ENCODE peak calls at places on chromosome 2, in five cellular contexts. V is fibroblast of lung; X is RWPE1; U is CD4-positive, alpha-beta memory T cell; W is hepatocyte. S is an unnamed sample.

GRCh38 chr2:162243305-162243693 is at the start of gene FAP:
- DNase-seq in W (peak; percentile 58), U (no peak), V (peak; percentile 86), X (no peak), S (no peak)

GRCh38 chr2:240465268-240465764 is 29.9 kb downstream of the GPC1 start:
- DNase-seq in V (no peak), X (no peak), U (no peak), W (no peak), S (no peak)

GRCh38 chr2:176818653-176819052 is 393.9 kb upstream of the HNRNPA3 start:
- DNase-seq in V (no peak), U (no peak), W (no peak), X (no peak), S (no peak)

GRCh38 chr2:69750246-69750645 is 8.3 kb downstream of the ANXA4 start:
- DNase-seq in V (no peak), X (no peak), W (no peak), U (no peak), S (no peak)

GRCh38 chr2:7075834-7076233 is 158.6 kb downstream of the RNF144A start:
- DNase-seq in X (no peak), W (no peak), V (no peak), U (no peak), S (no peak)

GRCh38 chr2:99066602-99067001 is 74.9 kb upstream of the C2orf15 start:
- DNase-seq in V (peak; percentile 74), U (peak; percentile 25), W (peak; percentile 67), X (peak; percentile 50), S (no peak)

GRCh38 chr2:171763602-171764001 is 76.3 kb downstream of the DYNC1I2 start:
- DNase-seq in X (peak; percentile 48), V (no peak), W (no peak), U (no peak), S (no peak)

GRCh38 chr2:156476021-156476420 is 39.8 kb downstream of the GPD2 start:
- DNase-seq in W (no peak), X (no peak), U (no peak), V (no peak), S (no peak)

GRCh38 chr2:132652501-132652900 is 17.5 kb downstream of the LYPD1 start:
- DNase-seq in V (no peak), W (no peak), X (no peak), U (no peak), S (no peak)

GRCh38 chr2:117199511-117199910 is 615.0 kb upstream of the DDX18 start:
- DNase-seq in W (no peak), V (no peak), U (no peak), X (no peak), S (no peak)

GRCh38 chr2:233544079-233544690 is 22.4 kb downstream of the USP40 start:
- DNase-seq in U (no peak), W (no peak), V (no peak), X (no peak), S (no peak)

GRCh38 chr2:237262838-237263771 is 150.9 kb downstream of the COL6A3 start:
- DNase-seq in X (peak; percentile 65), W (no peak), U (no peak), V (peak; percentile 88), S (no peak)

GRCh38 chr2:133097666-133098065 is 427.7 kb upstream of the LYPD1 start:
- DNase-seq in V (peak; percentile 17), X (peak; percentile 1), W (no peak), U (no peak), S (no peak)

GRCh38 chr2:216830346-216830745 is 29.5 kb downstream of the TNP1 start:
- DNase-seq in W (no peak), V (no peak), X (no peak), U (no peak), S (no peak)

GRCh38 chr2:61493523-61493942 is 22.6 kb upstream of the USP34 start:
- DNase-seq in U (peak; percentile 25), X (no peak), V (peak; percentile 18), W (no peak), S (no peak)

GRCh38 chr2:217398101-217398500 is 538.2 kb upstream of the TNP1 start:
- DNase-seq in X (no peak), U (no peak), W (no peak), V (no peak), S (no peak)

GRCh38 chr2:151334082-151334815 is 23.1 kb upstream of the TNFAIP6 start:
- DNase-seq in V (peak; percentile 96), U (no peak), X (peak; percentile 32), W (peak; percentile 22), S (no peak)

GRCh38 chr2:2271471-2271941 is 59.6 kb downstream of the MYT1L start:
- DNase-seq in U (no peak), X (no peak), V (peak; percentile 0), W (peak; percentile 12), S (no peak)

GRCh38 chr2:124816007-124816406 is 790.9 kb downstream of the CNTNAP5 start:
- DNase-seq in U (no peak), W (no peak), V (no peak), X (no peak), S (no peak)

GRCh38 chr2:30763151-30763660 is 44.0 kb downstream of the CAPN13 start:
- DNase-seq in U (no peak), V (no peak), X (no peak), W (no peak), S (no peak)

GRCh38 chr2:111665011-111665410 is 219.0 kb downstream of the ANAPC1 start:
- DNase-seq in X (no peak), V (no peak), W (no peak), U (no peak), S (no peak)

GRCh38 chr2:239109041-239109915 is 261.4 kb downstream of the TWIST2 start:
- DNase-seq in X (peak; percentile 58), W (peak; percentile 68), U (no peak), V (no peak), S (no peak)

GRCh38 chr2:105682401-105682800 is 62.3 kb upstream of the NCK2 start:
- DNase-seq in U (no peak), V (peak; percentile 18), W (no peak), X (no peak), S (peak; percentile 24)

GRCh38 chr2:183248866-183249567 is 124.8 kb downstream of the NUP35 start:
- DNase-seq in V (peak; percentile 50), W (peak; percentile 47), X (peak; percentile 55), U (peak; percentile 6), S (no peak)

GRCh38 chr2:137255990-137256389 is 490.6 kb downstream of the THSD7B start:
- DNase-seq in W (no peak), U (no peak), V (no peak), X (peak; percentile 71), S (no peak)

GRCh38 chr2:119004602-119005001 is 62.6 kb downstream of the MARCO start:
- DNase-seq in U (no peak), X (no peak), W (peak; percentile 19), V (no peak), S (no peak)

GRCh38 chr2:177467646-177468045 is 75.1 kb downstream of the AGPS start:
- DNase-seq in U (no peak), W (no peak), V (peak; percentile 44), X (peak; percentile 26), S (no peak)

GRCh38 chr2:1997409-1997808 is 253.1 kb upstream of the PXDN start:
- DNase-seq in V (no peak), U (no peak), W (peak; percentile 76), X (no peak), S (no peak)

GRCh38 chr2:218476676-218477075 is 57.8 kb downstream of the VIL1 start:
- DNase-seq in V (peak; percentile 34), X (no peak), U (no peak), W (peak; percentile 56), S (no peak)

GRCh38 chr2:110783474-110783873 is 51.1 kb downstream of the ACOXL start:
- DNase-seq in V (no peak), X (no peak), U (no peak), W (no peak), S (no peak)

GRCh38 chr2:71467180-71467815 is 13.9 kb downstream of the DYSF start:
- DNase-seq in U (no peak), V (no peak), X (no peak), W (no peak), S (no peak)

GRCh38 chr2:237980751-237981150 is 13.9 kb downstream of the UBE2F start:
- DNase-seq in V (no peak), U (no peak), X (no peak), W (no peak), S (no peak)

DNA sequence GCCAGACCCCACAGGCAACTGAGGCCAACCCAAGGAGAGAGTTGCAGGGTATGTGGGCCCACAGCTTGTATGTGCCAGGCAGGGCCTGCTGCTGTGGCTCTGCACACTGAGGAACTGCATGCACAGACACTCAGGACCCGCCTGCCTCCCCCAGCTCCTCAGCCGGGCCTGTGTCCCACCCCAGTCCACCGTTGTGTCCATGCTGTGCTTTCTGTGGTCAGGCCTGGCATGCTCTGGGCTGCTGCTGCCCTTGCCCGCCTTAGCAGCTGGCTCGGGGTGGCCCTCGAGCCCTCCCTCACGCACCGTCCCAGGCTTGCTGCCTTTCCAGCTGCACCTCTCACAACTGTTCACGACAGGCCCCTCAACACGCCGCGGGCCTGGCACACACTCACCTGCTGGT is 4.1 kb downstream of the GYPC start:
- DNase-seq in V (no peak), W (no peak), X (no peak), U (no peak), S (no peak)
- H3K27ac ChIP-seq in V (peak overlapping the region; percentile 98), W (no peak overlapping the region), X (no peak overlapping the region), U (peak overlapping the region; percentile 78), S (no peak overlapping the region)

GRCh38 chr2:196224767-196225166 is 53.4 kb upstream of the STK17B start:
- DNase-seq in V (no peak), X (no peak), W (no peak), U (no peak), S (no peak)
- H3K27ac ChIP-seq in V (no peak overlapping the region), X (no peak overlapping the region), W (no peak overlapping the region), U (no peak overlapping the region), S (no peak overlapping the region)

GRCh38 chr2:230502593-230502992 is 86.6 kb downstream of the SP100 start:
- DNase-seq in U (no peak), W (no peak), V (no peak), X (no peak), S (no peak)

GRCh38 chr2:230498506-230499107 is 82.6 kb downstream of the SP100 start:
- DNase-seq in W (no peak), U (no peak), V (no peak), X (no peak), S (no peak)

GRCh38 chr2:230492107-230492506 is 76.1 kb downstream of the SP100 start:
- DNase-seq in W (no peak), X (no peak), V (no peak), U (no peak), S (no peak)

GRCh38 chr2:230494980-230495379 is 79.0 kb downstream of the SP100 start:
- DNase-seq in V (no peak), X (no peak), W (no peak), U (no peak), S (no peak)

DNA sequence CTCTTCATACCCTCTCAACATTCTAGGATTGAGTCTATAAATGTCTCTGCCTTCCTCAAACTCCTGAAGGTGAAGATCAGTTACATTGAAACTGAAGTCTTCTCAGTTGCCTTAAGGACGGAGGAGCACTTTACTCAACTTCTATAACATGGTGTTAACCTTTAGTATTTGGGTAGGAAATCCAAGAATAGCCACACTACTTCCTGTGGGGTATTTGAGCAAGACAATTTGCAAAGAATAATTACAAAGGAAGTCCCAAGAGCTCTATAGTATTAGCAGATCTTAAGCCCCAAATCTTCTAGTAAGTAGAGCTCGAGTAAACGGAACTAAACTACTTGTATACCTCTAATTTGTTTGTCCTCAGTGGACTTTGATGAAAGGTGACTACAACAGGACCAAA is 80.9 kb downstream of the SP100 start:
- DNase-seq in X (no peak), W (no peak), V (no peak), U (no peak), S (no peak)
- H3K27ac ChIP-seq in X (no peak overlapping the region), W (no peak overlapping the region), V (no peak overlapping the region), U (no peak overlapping the region), S (no peak overlapping the region)

GRCh38 chr2:9416962-9417316 is 6.4 kb downstream of the ITGB1BP1 start:
- DNase-seq in X (no peak), W (no peak), U (no peak), V (no peak), S (no peak)
- H3K27ac ChIP-seq in X (no peak overlapping the region), W (no peak overlapping the region), U (no peak overlapping the region), V (no peak overlapping the region), S (no peak overlapping the region)

S was measured in substantia nigra.